ENCODE peak calls at places on chromosomes 1 and 21, in six cellular contexts. A, D, P, L, U and N are unnamed samples.

GRCh38 chr1:243818978-243819377 is 31.1 kb downstream of the AKT3 start:
- DNase-seq in L (no peak), U (no peak), D (no peak), A (no peak), P (no peak), N (no peak)

GRCh38 chr21:41170442-41170841 is 2.5 kb downstream of the BACE2 start:
- DNase-seq in A (peak), L (no peak), U (peak), P (no peak), D (peak), N (no peak)

GRCh38 chr1:225427249-225428065 is at the start of gene LBR:
- DNase-seq in U (peak), A (peak), D (peak), L (peak), P (no peak), N (no peak)

GRCh38 chr1:213977486-213977842 is 10.3 kb upstream of the PROX1 start:
- DNase-seq in A (no peak), U (no peak), P (no peak), L (peak), D (no peak), N (no peak)

GRCh38 chr21:32018381-32018780 is 145.6 kb downstream of the HUNK start:
- DNase-seq in U (no peak), P (no peak), L (no peak), D (no peak), A (no peak), N (no peak)

GRCh38 chr1:36883315-36883949 is 150.9 kb downstream of the GRIK3 start:
- DNase-seq in U (no peak), A (no peak), D (no peak), P (peak), L (no peak), N (no peak)

GRCh38 chr1:168224991-168225390 is 813 bp upstream of the SFT2D2 start:
- DNase-seq in L (no peak), U (no peak), D (no peak), P (no peak), A (no peak), N (no peak)

GRCh38 chr1:44661786-44662682 is 12.2 kb downstream of the TMEM53 start:
- DNase-seq in D (no peak), P (no peak), A (no peak), U (no peak), L (no peak), N (no peak)

GRCh38 chr1:24540906-24541710 is 14.8 kb upstream of the NCMAP start:
- DNase-seq in L (no peak), U (no peak), A (peak), D (peak), P (no peak), N (no peak)

GRCh38 chr21:26747216-26747615 is 98.0 kb downstream of the ADAMTS1 start:
- DNase-seq in L (peak), U (no peak), D (no peak), P (no peak), A (no peak), N (no peak)

GRCh38 chr1:239987103-239987745 is 104.5 kb upstream of the FMN2 start:
- DNase-seq in U (no peak), A (peak), L (no peak), D (peak), P (no peak), N (no peak)

GRCh38 chr1:57411262-57411661 is 12.6 kb downstream of the DAB1 start:
- DNase-seq in L (peak), A (peak), D (no peak), P (no peak), U (no peak), N (no peak)

GRCh38 chr1:244852694-244853093 is 11.6 kb downstream of the HNRNPU start:
- DNase-seq in D (no peak), L (no peak), A (no peak), U (no peak), P (no peak), N (no peak)

GRCh38 chr1:40462956-40463590 is 12.8 kb downstream of the ZFP69B start:
- DNase-seq in U (no peak), A (no peak), L (no peak), D (no peak), P (no peak), N (no peak)

GRCh38 chr1:238161955-238162354 is 271.2 kb upstream of the ZP4 start:
- DNase-seq in D (no peak), L (no peak), P (no peak), A (no peak), U (no peak), N (no peak)

GRCh38 chr1:118097622-118098348 is 87.2 kb downstream of the SPAG17 start:
- DNase-seq in U (no peak), A (peak), L (no peak), D (no peak), P (no peak), N (no peak)

GRCh38 chr1:29478046-29478791 is 241.9 kb downstream of the PTPRU start:
- DNase-seq in P (peak), A (no peak), U (peak), L (peak), D (no peak), N (no peak)

GRCh38 chr1:203512830-203513578 is 19.1 kb downstream of the OPTC start:
- DNase-seq in L (peak), D (peak), P (no peak), U (no peak), A (peak), N (no peak)

GRCh38 chr1:118928739-118929554 is 59.2 kb downstream of the TBX15 start:
- DNase-seq in P (no peak), L (peak), U (peak), D (peak), A (peak), N (no peak)